ENCODE peak calls at places on chromosomes 16 and 17, in six cellular contexts. A is astrocyte of the spinal cord, Q is MG63, R is colonic mucosa, Z is BJ, D is HL-60. C is an unnamed sample.

GRCh38 chr17:17205368-17206148 is 575 bp downstream of the PLD6 start:
- DNase-seq in R (peak), D (peak), A (peak), Q (peak), Z (no peak), C (no peak)

GRCh38 chr16:67428146-67428731 is 2.7 kb upstream of the HSD11B2 start:
- DNase-seq in D (no peak), Q (peak), Z (no peak), R (peak), A (peak), C (no peak)

GRCh38 chr16:70529051-70529777 is 5.6 kb downstream of the SF3B3 start:
- DNase-seq in A (peak), D (no peak), Q (no peak), Z (peak), R (no peak), C (no peak)

GRCh38 chr16:67481561-67482259 is 753 bp upstream of the ATP6V0D1 start:
- DNase-seq in Q (no peak), D (no peak), A (no peak), R (peak), Z (no peak), C (no peak)

GRCh38 chr16:3665508-3665907 is 11.0 kb downstream of the DNASE1 start:
- DNase-seq in A (no peak), Z (no peak), R (no peak), D (no peak), Q (no peak), C (no peak)

GRCh38 chr16:79788949-79789348 is 188.4 kb upstream of the MAF start:
- DNase-seq in R (no peak), Q (no peak), A (no peak), D (no peak), Z (no peak), C (no peak)

GRCh38 chr16:30068750-30069574 is 3.4 kb downstream of the ALDOA start:
- DNase-seq in D (peak), A (no peak), Q (no peak), Z (no peak), R (no peak), C (no peak)

GRCh38 chr17:47720754-47721533 is 12.1 kb upstream of the TBX21 start:
- DNase-seq in R (no peak), D (no peak), A (no peak), Z (no peak), Q (peak), C (no peak)

GRCh38 chr17:82351254-82351712 is 7.8 kb upstream of the TEX19 start:
- DNase-seq in D (no peak), R (no peak), Z (no peak), A (no peak), Q (no peak), C (no peak)

GRCh38 chr17:75151893-75152292 is 2.4 kb downstream of the JPT1 start:
- DNase-seq in Q (no peak), D (no peak), A (peak), R (no peak), Z (no peak), C (no peak)

GRCh38 chr16:51035110-51035498 is 116.0 kb downstream of the SALL1 start:
- DNase-seq in Z (no peak), A (no peak), R (no peak), Q (no peak), D (no peak), C (no peak)

GRCh38 chr17:1769826-1770477 is 8.1 kb downstream of the SERPINF1 start:
- DNase-seq in Q (no peak), R (no peak), A (peak), D (no peak), Z (no peak), C (no peak)

GRCh38 chr17:37019745-37020129 is 71.0 kb downstream of the AATF start:
- DNase-seq in R (no peak), Z (no peak), Q (no peak), D (no peak), A (no peak), C (no peak)

GRCh38 chr17:412211-413015 is 59.8 kb upstream of the RPH3AL start:
- DNase-seq in R (peak), D (no peak), A (peak), Q (peak), Z (peak), C (peak)

GRCh38 chr17:18970582-18971480 is 18.9 kb downstream of the SLC5A10 start:
- DNase-seq in R (no peak), D (no peak), Q (no peak), Z (no peak), A (no peak), C (no peak)

GRCh38 chr17:37787055-37787720 is 42.3 kb upstream of the HNF1B start:
- DNase-seq in R (peak), A (peak), Q (peak), Z (no peak), D (no peak), C (no peak)

GRCh38 chr16:88931936-88932335 is 45.1 kb downstream of the CBFA2T3 start:
- DNase-seq in R (no peak), D (no peak), Q (no peak), Z (no peak), A (no peak), C (no peak)

GRCh38 chr17:30831257-30831656 is 509 bp upstream of the ATAD5 start:
- DNase-seq in Z (no peak), R (no peak), A (no peak), D (no peak), Q (peak), C (no peak)

GRCh38 chr16:27431773-27432599 is 30.0 kb downstream of the IL21R start:
- DNase-seq in Z (no peak), Q (no peak), D (no peak), A (no peak), R (peak), C (no peak)

GRCh38 chr17:77332034-77332971 is 191.5 kb downstream of the SEC14L1 start:
- DNase-seq in D (no peak), Z (no peak), R (peak), Q (no peak), A (peak), C (no peak)

GRCh38 chr17:80427366-80428282 is 12.7 kb downstream of the ENDOV start:
- DNase-seq in Q (no peak), D (no peak), Z (no peak), A (no peak), R (no peak), C (no peak)

DNA sequence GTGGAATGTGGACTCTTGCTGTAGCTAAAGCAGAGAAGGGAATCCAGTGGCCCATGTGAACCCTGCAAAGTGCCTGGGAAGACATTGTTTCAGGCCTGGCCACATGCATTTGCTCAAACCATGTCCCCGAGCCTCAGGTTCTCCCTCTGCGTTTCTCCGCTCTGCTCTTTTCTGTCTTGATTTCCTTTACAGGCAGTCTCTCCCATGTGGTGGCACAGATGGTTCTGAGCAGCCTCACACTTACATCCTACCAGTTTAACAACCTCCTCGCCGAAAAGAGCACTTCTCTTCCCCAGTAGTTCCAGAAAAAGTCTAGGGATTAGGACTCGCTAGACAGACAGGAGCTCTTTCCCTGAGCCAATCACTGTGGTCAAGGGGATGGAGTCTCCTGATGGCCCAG is 28.3 kb upstream of the MYH10 start:
- DNase-seq in D (no peak), Z (no peak), Q (no peak), A (no peak), R (no peak), C (no peak)
- H3K4me3 ChIP-seq in D (no peak), Z (no peak), Q (no peak), A (no peak), R (no peak), C (no peak)

DNA sequence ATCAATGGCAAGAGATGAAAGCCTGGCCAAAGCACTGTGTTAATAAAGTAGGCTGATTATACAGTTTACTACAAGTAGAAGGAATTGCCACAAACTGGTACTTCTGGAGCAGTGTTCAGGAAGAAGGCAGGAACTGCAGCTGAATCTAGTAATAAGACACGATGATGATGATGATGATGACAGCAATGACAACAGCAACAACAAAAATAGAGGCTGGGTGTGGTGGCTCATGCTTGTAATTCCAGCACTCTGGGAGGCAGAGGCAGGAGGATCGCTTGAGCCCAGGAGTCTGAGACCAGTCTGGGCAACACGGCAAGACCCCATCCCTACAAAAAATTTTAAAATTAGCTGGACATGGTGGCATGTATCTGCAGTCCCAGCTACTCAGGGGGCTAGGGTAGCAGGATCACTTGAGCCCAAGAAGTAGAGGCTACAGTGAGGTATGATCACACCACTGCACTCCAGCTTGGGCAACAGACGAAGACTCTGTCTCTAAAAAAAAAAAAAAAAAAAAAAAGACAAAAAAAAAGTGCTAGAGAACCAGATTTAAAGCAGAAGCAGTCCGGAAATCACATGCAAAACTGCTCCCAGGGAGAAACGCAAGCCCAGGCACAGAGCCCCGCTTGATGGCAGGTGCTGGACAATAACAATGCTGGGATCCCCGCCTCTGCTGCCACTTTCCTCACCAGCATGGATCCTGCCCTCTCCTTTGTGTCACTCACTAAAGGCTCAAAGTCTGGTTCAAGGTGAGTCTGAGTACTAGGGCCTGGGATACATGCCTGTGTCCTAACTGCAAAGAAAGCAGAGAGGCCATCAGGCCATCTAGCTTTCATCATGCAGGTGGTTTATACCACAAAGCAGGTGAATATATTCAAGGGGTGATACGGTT is 44.8 kb downstream of the CPPED1 start:
- DNase-seq in Z (no peak), A (no peak), Q (no peak), R (no peak), D (no peak), C (no peak)
- H3K4me3 ChIP-seq in Z (no peak), A (no peak), Q (no peak), R (no peak), D (no peak), C (no peak)

GRCh38 chr16:85963746-85964370 is 64.9 kb downstream of the IRF8 start:
- DNase-seq in A (no peak), D (no peak), R (no peak), Z (peak), Q (no peak), C (no peak)

GRCh38 chr16:85961988-85962915 is 63.3 kb downstream of the IRF8 start:
- DNase-seq in R (no peak), Z (no peak), Q (no peak), D (no peak), A (no peak), C (no peak)

GRCh38 chr16:85958731-85959130 is 59.8 kb downstream of the IRF8 start:
- DNase-seq in D (no peak), A (no peak), R (no peak), Q (no peak), Z (no peak), C (no peak)

GRCh38 chr16:85959686-85960085 is 60.7 kb downstream of the IRF8 start:
- DNase-seq in Z (no peak), D (no peak), R (peak), Q (no peak), A (no peak), C (no peak)

GRCh38 chr16:85960486-85961046 is 61.6 kb downstream of the IRF8 start:
- DNase-seq in Q (no peak), D (no peak), R (no peak), A (no peak), Z (no peak), C (no peak)
- H3K4me3 ChIP-seq in Q (no peak), D (no peak), R (no peak), A (no peak), Z (no peak), C (no peak)

GRCh38 chr17:55818451-55819375 is 67.9 kb downstream of the PCTP start:
- DNase-seq in Q (no peak), R (no peak), A (no peak), D (no peak), Z (no peak), C (no peak)
- H3K4me3 ChIP-seq in Q (no peak), R (no peak), A (no peak), D (no peak), Z (no peak), C (no peak)

DNA sequence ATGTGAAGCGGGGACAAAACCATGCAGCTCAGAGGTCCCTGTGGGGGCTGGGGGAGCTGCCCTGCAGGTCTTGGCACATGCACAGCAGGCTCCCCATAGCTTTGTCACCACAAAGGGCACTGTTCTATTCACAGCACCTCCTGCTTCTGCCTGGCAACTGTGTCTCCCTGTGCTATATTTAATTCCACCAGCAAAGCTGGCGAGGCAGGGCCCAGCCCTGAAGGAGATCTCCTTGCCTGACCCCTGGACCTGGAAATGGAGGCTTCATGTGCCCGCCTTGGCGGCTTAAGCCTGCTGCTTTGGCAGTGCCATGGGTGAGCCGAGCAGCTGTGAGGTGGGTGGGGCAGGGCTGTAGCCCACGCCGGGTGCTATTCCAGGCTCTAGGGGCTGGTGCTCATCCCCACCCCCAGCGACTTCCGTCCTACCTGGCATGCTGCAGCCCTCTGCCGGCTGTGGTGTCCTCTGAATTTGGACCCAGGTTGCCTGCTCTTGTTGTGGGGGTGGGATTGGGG is 6.8 kb downstream of the LDHD start:
- DNase-seq in D (no peak), Z (no peak), Q (peak), A (peak), R (peak), C (no peak)
- H3K4me3 ChIP-seq in D (peak), Z (no peak), Q (no peak), A (no peak), R (no peak), C (no peak)

GRCh38 chr16:23857901-23858300 is 22.1 kb downstream of the PRKCB start:
- DNase-seq in A (no peak), Z (no peak), R (no peak), Q (no peak), D (no peak), C (no peak)

GRCh38 chr16:23857256-23857891 is 21.6 kb downstream of the PRKCB start:
- DNase-seq in D (no peak), A (no peak), Q (no peak), R (no peak), Z (no peak), C (no peak)

GRCh38 chr16:23858496-23859062 is 22.8 kb downstream of the PRKCB start:
- DNase-seq in R (no peak), Q (no peak), A (no peak), Z (no peak), D (no peak), C (no peak)

GRCh38 chr16:23861874-23862273 is 26.1 kb downstream of the PRKCB start:
- DNase-seq in D (no peak), A (no peak), R (no peak), Q (no peak), Z (no peak), C (no peak)

DNA sequence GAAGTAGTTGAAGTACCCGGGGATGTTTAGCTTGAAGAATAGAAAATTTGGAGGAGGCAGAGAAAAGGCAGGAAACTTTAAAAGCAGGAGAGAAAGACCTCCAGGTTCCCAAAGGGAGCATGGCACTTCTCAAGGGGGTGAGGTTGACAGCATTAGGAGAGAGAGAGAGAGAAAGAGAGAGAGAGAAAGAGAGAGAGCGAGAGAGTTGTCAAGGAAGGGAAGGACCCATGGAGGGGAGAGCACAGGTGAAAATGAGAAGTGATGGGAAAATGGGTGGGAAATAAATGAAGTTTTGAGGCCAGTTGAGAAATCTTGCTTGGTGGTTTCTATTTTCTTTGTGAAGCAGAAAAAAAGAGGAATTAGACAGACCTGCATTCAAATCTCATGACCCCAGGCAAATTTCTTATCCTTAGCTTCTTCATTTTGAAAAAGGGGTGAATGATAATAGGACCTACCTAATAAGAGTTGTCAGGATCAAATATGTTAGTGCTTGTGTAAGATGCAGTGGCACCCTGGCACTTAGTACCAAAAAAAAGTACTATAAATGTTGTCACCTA is 24.0 kb downstream of the PRKCB start:
- DNase-seq in A (no peak), D (no peak), Z (no peak), R (no peak), Q (no peak), C (no peak)
- H3K4me3 ChIP-seq in A (no peak), D (no peak), Z (no peak), R (no peak), Q (no peak), C (no peak)

GRCh38 chr16:54597222-54597621 is 310.6 kb upstream of the IRX3 start:
- DNase-seq in Z (no peak), A (no peak), R (no peak), Q (no peak), D (no peak), C (no peak)
- H3K4me3 ChIP-seq in Z (no peak), A (no peak), R (no peak), Q (no peak), D (no peak), C (no peak)

GRCh38 chr17:10323812-10324610 is 48.8 kb downstream of the MYH13 start:
- DNase-seq in D (no peak), Z (no peak), A (no peak), Q (no peak), R (no peak), C (no peak)
- H3K4me3 ChIP-seq in D (no peak), Z (no peak), A (no peak), Q (no peak), R (no peak), C (no peak)

GRCh38 chr16:31141489-31142108 is 6.1 kb upstream of the PRSS8 start:
- DNase-seq in A (no peak), R (peak), D (no peak), Q (peak), Z (no peak), C (no peak)

GRCh38 chr16:31142109-31143035 is 6.8 kb upstream of the PRSS8 start:
- DNase-seq in Q (peak), D (peak), A (peak), R (peak), Z (peak), C (peak)

GRCh38 chr16:31136287-31136662 is 748 bp upstream of the PRSS8 start:
- DNase-seq in Z (no peak), A (no peak), R (no peak), Q (no peak), D (no peak), C (no peak)

GRCh38 chr16:31135535-31136286 is at the start of gene PRSS8:
- DNase-seq in Q (no peak), R (peak), D (no peak), A (no peak), Z (no peak), C (no peak)

GRCh38 chr16:31138621-31139578 is 3.4 kb upstream of the PRSS8 start:
- DNase-seq in Z (peak), A (peak), R (peak), D (no peak), Q (peak), C (no peak)
- H3K4me3 ChIP-seq in Z (no peak), A (no peak), R (no peak), D (no peak), Q (no peak), C (no peak)

C was measured in HFF-Myc.